ENCODE peak calls at places on chromosomes 4 and X, in seven cellular contexts. R is fibroblast of lung, V is left ventricle myocardium inferior, A is stomach, J is GM23338, X is MM.1S, G is hepatocyte. O is an unnamed sample.

GRCh38 chrX:29295987-29296680 is 708.9 kb downstream of the IL1RAPL1 start:
- DNase-seq in G (no peak), R (peak; percentile 50), X (no peak), V (no peak), A (no peak), J (no peak), O (no peak)

GRCh38 chrX:69501433-69501832 is 2.7 kb upstream of the NALF2 start:
- DNase-seq in X (peak; percentile 12), R (no peak), V (peak; percentile 42), J (peak; percentile 76), A (peak; percentile 47), G (no peak), O (no peak)

GRCh38 chr4:688695-689497 is at the start of gene SLC49A3:
- DNase-seq in J (peak; percentile 78), X (no peak), G (peak; percentile 53), A (peak; percentile 53), R (no peak), V (peak; percentile 52), O (no peak)

GRCh38 chrX:130994671-130995070 is 63.5 kb upstream of the ARHGAP36 start:
- DNase-seq in G (peak; percentile 46), R (no peak), J (peak; percentile 61), A (no peak), X (peak; percentile 43), V (no peak), O (no peak)

GRCh38 chr4:55910140-55910539 is 38.6 kb upstream of the CEP135 start:
- DNase-seq in A (no peak), G (no peak), R (peak; percentile 52), V (no peak), X (no peak), J (no peak), O (no peak)

GRCh38 chrX:23331701-23332100 is 2.9 kb upstream of the PTCHD1 start:
- DNase-seq in A (no peak), V (no peak), J (peak; percentile 43), G (peak; percentile 6), R (no peak), X (no peak), O (no peak)

GRCh38 chr4:25862411-25863346 is at the start of gene SEL1L3:
- DNase-seq in A (peak; percentile 79), X (peak; percentile 56), J (peak; percentile 89), R (no peak), V (peak; percentile 29), G (peak; percentile 82), O (peak; percentile 31)

GRCh38 chrX:154019061-154019621 is 561 bp downstream of the IRAK1 start:
- DNase-seq in R (no peak), G (no peak), J (peak; percentile 33), V (no peak), A (no peak), X (no peak), O (no peak)

GRCh38 chrX:130952266-130953043 is 49.4 kb upstream of the ENOX2 start:
- DNase-seq in G (no peak), R (no peak), J (no peak), V (no peak), A (no peak), X (no peak), O (no peak)

GRCh38 chrX:28582494-28582893 is 4.8 kb upstream of the IL1RAPL1 start:
- DNase-seq in V (no peak), G (no peak), A (no peak), X (no peak), R (peak; percentile 21), J (no peak), O (no peak)

GRCh38 chrX:40272141-40272540 is 174.4 kb upstream of the BCOR start:
- DNase-seq in X (no peak), J (no peak), A (no peak), R (peak; percentile 27), V (no peak), G (no peak), O (no peak)

GRCh38 chrX:135086197-135086854 is 34.0 kb downstream of the ETDB start:
- DNase-seq in G (peak; percentile 80), J (peak; percentile 82), R (peak; percentile 51), X (peak; percentile 83), A (peak; percentile 31), V (no peak), O (peak; percentile 27)

GRCh38 chr4:123930971-123931370 is 534.4 kb downstream of the SPRY1 start:
- DNase-seq in R (no peak), V (no peak), A (no peak), G (no peak), X (no peak), J (no peak), O (no peak)

GRCh38 chr4:53197760-53198150 is 168.1 kb downstream of the SCFD2 start:
- DNase-seq in A (no peak), G (no peak), V (no peak), J (no peak), X (no peak), R (no peak), O (no peak)

GRCh38 chr4:128384091-128384520 is 96.5 kb upstream of the PGRMC2 start:
- DNase-seq in J (no peak), G (no peak), X (no peak), A (no peak), V (no peak), R (peak; percentile 89), O (no peak)

GRCh38 chrX:139869796-139870195 is 63.1 kb downstream of the ATP11C start:
- DNase-seq in A (no peak), G (no peak), V (no peak), R (no peak), J (no peak), X (no peak), O (no peak)

GRCh38 chr4:41260315-41260714 is 3.6 kb downstream of the UCHL1 start:
- DNase-seq in J (no peak), G (no peak), X (no peak), V (no peak), R (no peak), A (no peak), O (no peak)

GRCh38 chr4:182825003-182825402 is 92.2 kb downstream of the DCTD start:
- DNase-seq in G (no peak), R (no peak), X (no peak), V (no peak), A (no peak), J (no peak), O (no peak)

GRCh38 chr4:182819751-182820150 is 97.4 kb downstream of the DCTD start:
- DNase-seq in R (no peak), G (no peak), J (no peak), X (no peak), A (no peak), V (no peak), O (no peak)

GRCh38 chr4:182823576-182823975 is 93.6 kb downstream of the DCTD start:
- DNase-seq in G (no peak), V (no peak), J (no peak), A (no peak), X (peak; percentile 74), R (no peak), O (no peak)

GRCh38 chr4:182825786-182826185 is 91.4 kb downstream of the DCTD start:
- DNase-seq in A (no peak), J (no peak), R (no peak), G (no peak), X (no peak), V (no peak), O (no peak)

GRCh38 chr4:182822554-182822953 is 94.6 kb downstream of the DCTD start:
- DNase-seq in R (no peak), A (no peak), G (no peak), V (no peak), X (no peak), J (no peak), O (no peak)
- TF ChIP-seq CTCF in R (no peak), A (no peak), G (no peak), V (no peak), X (no peak), J (no peak), O (no peak)

GRCh38 chr4:83527671-83528070 is 8.2 kb upstream of the GPAT3 start:
- DNase-seq in A (no peak), R (no peak), V (no peak), X (no peak), G (no peak), J (no peak), O (no peak)

GRCh38 chr4:83522239-83522638 is 13.7 kb upstream of the GPAT3 start:
- DNase-seq in J (no peak), A (no peak), V (no peak), R (no peak), G (no peak), X (no peak), O (no peak)
- H3K27ac ChIP-seq in J (no peak overlapping the region), A (no peak overlapping the region), V (no peak overlapping the region), R (no peak overlapping the region), G (no peak overlapping the region), X (no peak overlapping the region), O (no peak overlapping the region)

GRCh38 chrX:109485470-109486340 is 3.8 kb upstream of the GUCY2F start:
- DNase-seq in A (peak; percentile 72), X (peak; percentile 73), R (peak; percentile 44), J (peak; percentile 64), V (peak; percentile 20), G (peak; percentile 82), O (peak; percentile 37)
- TF ChIP-seq CTCF in A (peak; percentile 71), X (peak; percentile 96), R (peak; percentile 86), J (peak; percentile 85), V (peak; percentile 89), G (peak; percentile 100), O (peak; percentile 94)

DNA sequence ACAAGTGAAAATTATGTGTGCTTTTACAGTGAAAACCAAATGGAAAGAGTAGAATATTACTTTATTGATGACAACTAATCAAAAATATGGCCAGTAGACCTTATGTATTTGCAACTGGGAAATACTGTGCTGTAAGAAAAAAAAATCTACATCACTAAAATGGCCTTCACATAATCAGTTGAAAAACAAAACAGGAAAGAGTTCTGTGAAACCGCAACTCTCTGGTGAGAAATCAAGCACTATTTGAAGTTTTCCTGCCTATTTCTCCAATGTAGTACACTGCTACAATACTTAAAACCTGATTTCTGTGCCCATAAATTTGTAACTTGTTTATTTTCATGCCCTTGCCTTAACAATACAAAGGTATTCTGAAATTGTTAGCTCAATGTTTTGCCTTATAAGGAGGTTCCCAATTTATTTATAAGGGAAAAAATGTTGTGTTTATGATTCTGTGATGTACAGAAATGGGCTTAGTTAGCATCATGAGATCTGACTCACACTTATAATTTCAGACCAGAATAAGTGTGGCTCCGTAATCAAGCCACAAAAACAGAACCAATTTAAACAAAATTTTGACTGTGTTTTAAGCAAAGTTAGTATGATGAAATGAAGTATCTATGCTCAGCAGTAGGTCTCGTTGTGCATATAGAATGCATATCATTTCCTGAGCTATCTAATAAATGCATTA is 147.1 kb downstream of the FAT4 start:
- DNase-seq in J (no peak), A (no peak), R (no peak), X (peak; percentile 61), V (no peak), G (no peak), O (no peak)
- H3K27ac ChIP-seq in J (no peak overlapping the region), A (no peak overlapping the region), R (no peak overlapping the region), X (no peak overlapping the region), V (no peak overlapping the region), G (no peak overlapping the region), O (no peak overlapping the region)